ENCODE peak calls at places on chromosome 17, in seven cellular contexts. Z, E, N, P, O, Q and M are unnamed samples. For H3K4me1 and H3K36me3, the result is how much of the 10 kb centered on the place peaks cover.

GRCh38 chr17:59830846-59831486 is 61.8 kb downstream of the TUBD1 start:
- DNase-seq in Q (no peak), N (no peak), O (no peak), E (no peak), Z (no peak), P (no peak), M (no peak)

GRCh38 chr17:63709110-63709509 is 9.2 kb upstream of the LIMD2 start:
- DNase-seq in P (no peak), E (no peak), Z (no peak), O (no peak), N (no peak), Q (no peak), M (no peak)

GRCh38 chr17:13182854-13183253 is 165.0 kb upstream of the ELAC2 start:
- DNase-seq in Q (no peak), O (no peak), N (no peak), P (no peak), Z (no peak), E (no peak), M (no peak)

GRCh38 chr17:9842057-9842758 is 16.5 kb downstream of the GLP2R start:
- DNase-seq in Q (no peak), E (no peak), P (no peak), N (peak), O (no peak), Z (peak), M (no peak)

GRCh38 chr17:29140631-29141483 is 39.3 kb downstream of the MYO18A start:
- DNase-seq in E (no peak), Q (no peak), N (no peak), P (peak), O (peak), Z (no peak), M (peak)

GRCh38 chr17:16406742-16407674 is 8.4 kb upstream of the TRPV2 start:
- DNase-seq in P (peak), Z (peak), O (no peak), N (peak), Q (peak), E (no peak), M (no peak)

GRCh38 chr17:57530026-57530425 is 215.1 kb downstream of the CCDC182 start:
- DNase-seq in N (no peak), O (no peak), Q (no peak), Z (no peak), E (no peak), P (no peak), M (no peak)

GRCh38 chr17:13158511-13159240 is 140.8 kb upstream of the ELAC2 start:
- DNase-seq in Z (no peak), O (no peak), N (no peak), P (no peak), E (no peak), Q (no peak), M (no peak)

GRCh38 chr17:57939797-57940196 is 15.4 kb downstream of the CUEDC1 start:
- DNase-seq in N (peak), O (peak), Q (no peak), P (no peak), E (peak), Z (no peak), M (no peak)

GRCh38 chr17:60641810-60642220 is 35.8 kb upstream of the BCAS3 start:
- DNase-seq in P (peak), O (peak), E (peak), Q (peak), Z (no peak), N (no peak), M (peak)

GRCh38 chr17:4500188-4500565 is 1.5 kb downstream of the SPNS2 start:
- DNase-seq in Q (no peak), E (no peak), Z (no peak), N (no peak), P (no peak), O (no peak), M (no peak)

GRCh38 chr17:4498461-4499397 is at the start of gene SPNS2:
- DNase-seq in E (peak), N (peak), Z (peak), Q (peak), P (peak), O (peak), M (peak)

GRCh38 chr17:4497101-4497824 is 1.4 kb upstream of the SPNS2 start:
- DNase-seq in Q (no peak), O (no peak), E (peak), Z (no peak), N (no peak), P (no peak), M (no peak)

GRCh38 chr17:4501295-4501949 is 2.7 kb downstream of the SPNS2 start:
- DNase-seq in O (no peak), N (no peak), Q (no peak), Z (no peak), E (no peak), P (no peak), M (no peak)

DNA sequence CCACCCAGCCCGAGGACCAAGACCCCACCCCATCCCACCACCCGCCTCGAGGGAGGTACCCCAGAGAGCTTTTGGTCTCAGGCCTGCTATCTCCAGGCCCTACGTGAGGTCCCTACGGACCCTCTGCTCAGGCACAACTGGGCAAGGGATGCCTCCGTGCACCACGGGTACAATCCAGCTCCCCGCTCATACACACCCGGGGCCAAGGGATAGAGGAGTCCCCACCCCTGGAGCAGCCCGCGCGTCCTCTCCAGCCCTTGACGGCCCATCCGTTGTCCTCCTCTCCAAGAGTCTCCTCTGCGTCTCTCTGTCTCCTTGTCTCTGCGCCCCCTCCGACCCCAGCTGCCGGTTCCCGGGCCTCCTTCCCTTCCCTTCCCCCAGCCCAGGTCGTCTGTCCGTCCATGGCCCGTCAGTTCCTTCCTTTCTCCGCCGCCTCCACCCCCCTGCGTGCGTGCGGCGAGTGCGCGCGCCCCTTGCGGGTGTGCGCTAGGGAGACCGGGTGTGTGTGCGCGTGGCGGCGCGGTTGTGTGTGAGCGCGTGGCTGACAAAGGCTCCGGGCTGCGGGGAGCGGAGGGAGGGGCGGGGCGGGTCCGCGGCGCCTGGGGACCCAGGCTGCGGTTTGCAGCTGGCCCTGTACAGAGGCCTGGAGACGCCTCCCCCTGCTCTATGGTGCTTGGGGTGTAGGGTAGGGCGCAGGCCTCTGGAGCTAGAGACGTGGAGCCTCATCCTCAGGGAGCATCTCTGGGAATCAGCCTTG is 928 bp downstream of the SPNS2 start:
- DNase-seq in P (peak), N (no peak), O (peak), Q (peak), Z (no peak), E (no peak), M (peak)
- H3K4me1 ChIP-seq in P (under half), N (half or more), O (under half), Q (under half), Z (under half), E (under half), M (under half)

GRCh38 chr17:82442643-82443464 is 7.7 kb downstream of the CYBC1 start:
- DNase-seq in N (no peak), O (no peak), Q (no peak), P (no peak), Z (no peak), E (no peak), M (no peak)
- H3K36me3 ChIP-seq in N (under half), O (half or more), Q (half or more), P (under half), Z (under half), E (under half), M (under half)

DNA sequence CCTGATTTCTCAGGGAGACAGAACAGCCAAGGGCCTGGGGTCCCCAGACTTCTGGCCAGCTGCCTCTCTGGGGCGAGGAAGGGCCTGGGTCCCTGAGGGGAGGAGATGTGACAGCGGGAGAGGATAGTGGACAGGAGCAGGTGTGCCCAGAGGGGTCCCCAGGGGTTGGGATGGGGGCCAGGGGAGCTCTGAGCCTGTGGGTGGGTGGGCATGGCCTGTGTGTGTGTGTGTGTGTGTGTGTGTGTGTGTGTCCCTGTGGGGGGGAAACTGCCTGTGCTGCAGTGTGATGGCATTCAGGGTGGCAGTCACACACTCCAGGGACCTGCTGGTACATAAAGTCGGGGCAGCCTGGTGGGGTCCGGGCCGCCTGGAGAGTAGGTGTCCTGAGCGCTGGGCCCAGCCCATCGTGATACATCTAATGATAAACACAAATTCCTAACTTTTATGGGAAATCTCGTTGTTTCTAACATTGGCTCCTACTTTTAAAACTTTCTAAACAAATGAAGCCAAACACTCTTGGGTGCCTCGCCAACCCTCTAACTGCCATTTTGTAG is 1.4 kb downstream of the ITGB4 start:
- DNase-seq in E (no peak), Q (no peak), N (no peak), P (no peak), O (no peak), Z (no peak), M (no peak)
- H3K4me3 ChIP-seq in E (no peak), Q (no peak), N (peak), P (no peak), O (no peak), Z (no peak), M (no peak)

DNA sequence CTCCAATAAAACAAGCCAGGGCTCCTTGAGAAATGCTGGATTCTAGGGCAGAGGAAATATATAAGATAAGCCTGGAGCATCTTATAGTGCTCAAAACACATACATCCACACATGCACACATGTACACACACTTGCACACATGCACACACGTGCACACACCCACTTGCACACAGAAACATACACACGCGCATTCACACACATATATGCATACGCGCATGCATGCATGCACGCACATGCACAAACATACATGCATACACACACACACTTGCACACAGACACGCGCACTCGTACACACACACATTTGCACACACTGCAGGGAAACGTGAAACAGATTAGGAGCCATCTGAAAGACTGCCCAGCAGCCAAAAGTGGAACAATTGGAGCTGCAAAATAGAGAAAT is 8.0 kb upstream of the ENPP7 start:
- DNase-seq in E (no peak), N (no peak), Q (no peak), P (no peak), Z (no peak), O (no peak), M (no peak)
- H3K4me1 ChIP-seq in E (under half), N (under half), Q (under half), P (under half), Z (under half), O (under half), M (under half)

GRCh38 chr17:802481-802880 is 20.3 kb downstream of the MRM3 start:
- DNase-seq in N (no peak), O (no peak), E (no peak), Z (no peak), P (no peak), Q (no peak), M (no peak)
- H3K36me3 ChIP-seq in N (under half), O (under half), E (under half), Z (under half), P (under half), Q (half or more), M (under half)

GRCh38 chr17:50584116-50584515 is 23.6 kb downstream of the CACNA1G start:
- DNase-seq in N (no peak), P (no peak), O (no peak), Q (no peak), Z (no peak), E (no peak), M (no peak)
- H3K4me3 ChIP-seq in N (peak), P (no peak), O (no peak), Q (no peak), Z (no peak), E (no peak), M (no peak)